ENCODE peak calls at places on chromosomes 16 and 17, in seven cellular contexts. C is left ventricle myocardium inferior, U is mucosa of descending colon, D is heart left ventricle, K is AG09319, B is pancreas, W is esophagus squamous epithelium. V is an unnamed sample.

GRCh38 chr16:68792465-68793324 is 50.6 kb upstream of the TANGO6 start:
- DNase-seq in C (no peak), U (no peak), D (no peak), K (no peak), B (peak), W (no peak), V (peak)

GRCh38 chr17:49344914-49345313 is 17.1 kb downstream of the ZNF652 start:
- DNase-seq in C (no peak), U (no peak), D (no peak), K (no peak), B (no peak), W (no peak), V (no peak)

GRCh38 chr16:19265531-19265930 is 20.0 kb upstream of the CLEC19A start:
- DNase-seq in C (no peak), U (no peak), D (no peak), K (no peak), B (no peak), W (no peak), V (no peak)

GRCh38 chr16:24670623-24671454 is 58.6 kb upstream of the TNRC6A start:
- DNase-seq in C (peak), U (peak), D (peak), K (peak), B (peak), W (no peak), V (peak)

GRCh38 chr17:11950771-11951519 is 46.3 kb downstream of the ZNF18 start:
- DNase-seq in C (no peak), U (no peak), D (no peak), K (no peak), B (no peak), W (no peak), V (no peak)

GRCh38 chr16:82366462-82366861 is 196.4 kb upstream of the MPHOSPH6 start:
- DNase-seq in C (no peak), U (no peak), D (no peak), K (no peak), B (no peak), W (no peak), V (no peak)

GRCh38 chr16:66906916-66907836 is 11.5 kb downstream of the CDH16 start:
- DNase-seq in C (no peak), U (no peak), D (no peak), K (no peak), B (no peak), W (no peak), V (no peak)

GRCh38 chr17:15464629-15465028 is 2.8 kb downstream of the CDRT4 start:
- DNase-seq in C (no peak), U (no peak), D (no peak), K (no peak), B (no peak), W (no peak), V (no peak)

GRCh38 chr17:39603304-39604016 is 4.3 kb downstream of the NEUROD2 start:
- DNase-seq in C (no peak), U (no peak), D (no peak), K (no peak), B (no peak), W (no peak), V (no peak)

GRCh38 chr16:8868272-8869211 is at the start of gene CARHSP1:
- DNase-seq in C (peak), U (peak), D (peak), K (peak), B (peak), W (peak), V (no peak)

GRCh38 chr16:85289760-85290625 is 177.7 kb upstream of the CIBAR2 start:
- DNase-seq in C (no peak), U (no peak), D (no peak), K (no peak), B (no peak), W (no peak), V (no peak)
- TF ChIP-seq CTCF in C (no peak), U (no peak), D (no peak), K (no peak), B (no peak), W (no peak), V (no peak)

DNA sequence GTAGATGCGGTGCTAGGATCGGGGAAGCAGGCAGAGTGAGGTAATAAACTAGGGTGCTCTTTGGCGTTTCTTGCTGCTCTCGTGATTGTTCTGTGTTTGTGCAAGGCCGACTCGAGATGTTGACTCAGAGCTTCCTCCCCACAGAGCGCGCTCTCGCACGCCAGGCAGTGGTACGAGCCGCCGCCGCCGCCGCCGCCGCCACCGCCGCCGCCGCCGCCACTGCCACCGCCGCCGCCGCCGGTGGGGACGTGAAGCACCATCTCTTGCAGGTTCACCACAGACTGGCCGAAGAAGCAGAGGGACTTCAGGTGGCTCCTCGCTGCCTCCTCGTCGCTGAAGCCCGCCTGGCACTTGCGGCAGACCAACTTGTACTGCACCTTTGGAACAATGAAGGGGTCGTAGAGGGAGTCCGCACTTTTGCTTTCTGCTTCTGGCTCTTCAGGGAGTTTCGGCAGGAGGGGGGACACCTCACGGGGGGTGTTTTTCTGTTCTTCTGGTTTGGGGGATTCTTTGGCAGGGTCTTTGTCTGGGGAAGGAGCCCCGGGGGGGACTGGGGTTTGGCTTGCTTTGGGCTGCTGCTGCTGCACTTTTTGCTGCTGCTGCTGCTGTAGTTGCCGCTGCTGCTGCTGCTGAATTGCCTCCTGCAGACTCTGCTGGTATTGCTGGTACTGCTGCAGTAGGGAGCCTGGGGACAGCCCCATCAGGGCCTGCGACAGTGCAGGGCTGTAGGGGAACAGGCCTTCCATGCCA is 260.2 kb downstream of the ZFHX3 start:
- DNase-seq in C (peak), U (peak), D (peak), K (peak), B (no peak), W (no peak), V (peak)
- TF ChIP-seq CTCF in C (no peak), U (no peak), D (no peak), K (no peak), B (no peak), W (no peak), V (no peak)

GRCh38 chr17:76558210-76559095 is 18.6 kb downstream of the PRCD start:
- DNase-seq in C (no peak), U (no peak), D (no peak), K (no peak), B (no peak), W (no peak), V (no peak)
- TF ChIP-seq CTCF in C (peak), U (no peak), D (peak), K (peak), B (peak), W (peak), V (peak)

DNA sequence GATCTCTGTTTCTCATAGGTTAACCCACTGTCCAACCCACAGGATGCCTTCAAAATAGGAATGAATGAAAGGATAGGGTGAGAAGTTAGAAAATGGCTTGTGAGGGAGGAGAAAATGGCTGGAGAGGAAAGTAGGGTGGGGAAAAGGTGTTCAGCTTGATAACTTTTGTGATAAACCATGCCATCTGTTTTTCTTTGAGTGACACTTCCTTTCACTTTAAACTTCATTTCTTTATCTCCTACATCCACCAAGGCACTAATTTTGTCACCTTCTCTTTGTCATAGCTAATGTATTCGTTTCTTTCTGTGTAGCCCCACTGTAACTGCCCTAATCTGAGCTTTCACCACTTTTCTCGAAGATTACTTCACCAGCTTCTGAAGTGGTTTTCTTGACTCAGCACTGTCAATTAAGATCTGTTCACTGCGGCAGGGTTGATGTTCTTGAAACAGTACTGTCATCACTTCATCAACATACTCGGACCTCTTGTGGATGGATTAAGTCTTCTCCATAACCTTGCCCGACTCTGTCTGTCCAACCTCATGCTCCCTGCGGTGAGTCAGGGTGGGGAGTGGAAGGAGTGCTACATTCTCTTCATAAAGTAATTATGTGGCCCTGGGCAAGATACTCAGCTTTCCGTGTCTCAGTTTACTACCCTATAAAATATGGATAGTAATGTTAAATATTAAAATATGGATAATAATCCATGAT is 5.5 kb upstream of the KRT10 start:
- DNase-seq in C (no peak), U (no peak), D (no peak), K (no peak), B (no peak), W (no peak), V (no peak)
- TF ChIP-seq CTCF in C (no peak), U (no peak), D (no peak), K (no peak), B (no peak), W (no peak), V (no peak)

DNA sequence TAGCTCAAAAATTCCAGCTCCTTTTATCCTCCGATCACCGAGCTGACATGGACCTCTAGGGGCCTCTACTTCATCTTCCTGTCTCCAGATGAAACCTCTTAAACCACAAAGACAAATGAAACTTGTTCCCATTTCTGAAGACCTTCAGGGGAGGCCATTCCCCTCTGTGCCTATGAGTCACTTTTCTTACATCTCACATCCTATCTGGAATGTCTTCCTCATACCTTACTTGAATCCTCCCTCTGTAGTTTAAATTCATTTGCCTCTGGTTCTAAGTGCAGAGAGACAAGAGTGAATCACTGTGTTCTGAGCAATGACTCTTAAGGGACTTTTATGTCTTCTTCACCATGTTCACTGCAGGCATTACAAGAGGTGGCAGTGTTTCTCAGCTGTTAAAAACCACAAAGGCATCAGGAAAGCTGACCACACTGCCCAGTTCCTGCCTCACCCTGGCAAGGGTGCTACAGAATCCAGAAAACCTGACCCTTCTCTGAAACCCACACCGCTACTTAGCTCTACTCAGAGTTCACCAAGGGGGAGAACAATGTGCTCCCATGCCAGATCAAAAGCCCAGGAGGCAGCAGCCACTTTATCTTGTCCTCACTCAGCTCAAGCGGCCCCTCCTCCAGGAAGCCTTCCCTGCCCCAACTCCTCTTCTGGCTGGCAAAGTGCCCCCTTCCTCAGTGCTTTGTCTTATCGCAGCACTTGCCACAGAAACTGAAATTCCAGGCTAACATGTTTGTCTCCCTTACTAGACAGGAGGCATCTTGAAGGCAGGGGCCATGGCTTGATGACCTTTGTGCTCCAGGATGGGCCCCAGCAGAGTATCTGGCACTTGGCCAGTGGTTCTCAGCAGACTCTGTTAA is 6.4 kb downstream of the CUEDC1 start:
- DNase-seq in C (no peak), U (no peak), D (peak), K (no peak), B (peak), W (no peak), V (peak)
- TF ChIP-seq CTCF in C (no peak), U (no peak), D (no peak), K (no peak), B (no peak), W (no peak), V (peak)

GRCh38 chr16:29821663-29822115 is 1.4 kb downstream of the MVP start:
- DNase-seq in C (no peak), U (peak), D (peak), K (no peak), B (no peak), W (no peak), V (no peak)

GRCh38 chr16:29820730-29821662 is 734 bp downstream of the MVP start:
- DNase-seq in C (no peak), U (peak), D (peak), K (no peak), B (peak), W (no peak), V (no peak)

GRCh38 chr16:29820271-29820701 is at the start of gene MVP:
- DNase-seq in C (peak), U (peak), D (peak), K (no peak), B (peak), W (no peak), V (no peak)

GRCh38 chr16:29818082-29818481 is 2.1 kb downstream of the PAGR1 start:
- DNase-seq in C (no peak), U (no peak), D (no peak), K (no peak), B (no peak), W (no peak), V (no peak)

DNA sequence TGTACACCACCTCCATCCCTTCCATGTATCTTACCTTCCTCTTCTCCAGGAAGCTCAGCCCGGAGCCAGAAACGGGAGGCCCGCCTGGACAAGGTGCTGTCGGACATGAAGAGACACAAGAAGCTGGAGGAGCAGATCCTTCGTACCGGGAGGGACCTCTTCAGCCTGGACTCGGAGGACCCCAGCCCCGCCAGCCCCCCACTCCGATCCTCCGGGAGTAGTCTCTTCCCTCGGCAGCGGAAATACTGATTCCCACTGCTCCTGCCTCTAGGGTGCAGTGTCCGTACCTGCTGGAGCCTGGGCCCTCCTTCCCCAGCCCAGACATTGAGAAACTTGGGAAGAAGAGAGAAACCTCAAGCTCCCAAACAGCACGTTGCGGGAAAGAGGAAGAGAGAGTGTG is 756 bp upstream of the MVP start:
- DNase-seq in C (no peak), U (peak), D (no peak), K (no peak), B (no peak), W (no peak), V (no peak)
- TF ChIP-seq CTCF in C (no peak), U (peak), D (no peak), K (no peak), B (no peak), W (peak), V (peak)

GRCh38 chr16:2973081-2973480 is 3.9 kb downstream of the PAQR4 start:
- DNase-seq in C (no peak), U (no peak), D (no peak), K (no peak), B (no peak), W (no peak), V (no peak)

GRCh38 chr16:2970563-2970962 is 1.4 kb downstream of the PAQR4 start:
- DNase-seq in C (no peak), U (no peak), D (no peak), K (no peak), B (no peak), W (no peak), V (no peak)

GRCh38 chr16:2971985-2972784 is 3.0 kb downstream of the PAQR4 start:
- DNase-seq in C (no peak), U (no peak), D (no peak), K (no peak), B (no peak), W (no peak), V (no peak)

GRCh38 chr16:2969545-2970521 is 685 bp downstream of the PAQR4 start:
- DNase-seq in C (peak), U (peak), D (peak), K (no peak), B (peak), W (no peak), V (no peak)

DNA sequence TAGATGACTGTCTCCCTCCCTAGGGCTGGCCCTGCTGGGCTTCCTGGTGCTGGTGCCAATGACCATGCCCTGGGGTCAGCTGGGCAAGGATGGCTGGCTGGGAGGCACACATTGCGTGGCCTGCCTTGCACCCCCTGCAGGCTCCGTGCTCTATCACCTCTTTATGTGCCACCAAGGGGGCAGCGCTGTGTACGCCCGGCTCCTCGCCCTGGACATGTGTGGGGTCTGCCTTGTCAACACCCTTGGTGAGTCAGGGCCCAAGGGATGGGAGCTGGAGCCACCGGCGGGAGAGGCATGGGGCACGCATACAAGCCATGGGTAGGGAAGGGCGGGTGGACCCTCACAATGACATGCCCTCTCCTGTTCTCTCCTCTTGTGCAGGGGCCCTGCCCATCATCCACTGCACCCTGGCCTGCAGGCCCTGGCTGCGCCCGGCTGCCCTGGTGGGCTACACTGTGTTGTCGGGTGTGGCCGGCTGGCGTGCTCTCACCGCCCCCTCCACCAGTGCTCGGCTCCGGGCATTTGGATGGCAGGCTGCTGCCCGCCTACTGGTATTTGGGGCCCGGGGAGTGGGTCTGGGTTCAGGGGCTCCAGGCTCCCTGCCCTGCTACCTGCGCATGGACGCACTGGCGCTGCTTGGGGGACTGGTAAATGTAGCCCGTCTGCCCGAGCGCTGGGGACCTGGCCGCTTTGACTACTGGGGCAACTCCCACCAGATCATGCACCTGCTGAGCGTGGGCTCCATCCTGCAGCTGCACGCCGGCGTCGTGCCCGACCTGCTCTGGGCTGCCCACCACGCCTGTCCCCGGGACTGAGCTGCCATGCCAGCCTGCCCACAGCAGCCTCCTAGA is 2.2 kb downstream of the PAQR4 start:
- DNase-seq in C (no peak), U (no peak), D (no peak), K (no peak), B (no peak), W (no peak), V (no peak)
- TF ChIP-seq CTCF in C (no peak), U (no peak), D (no peak), K (no peak), B (no peak), W (no peak), V (no peak)

DNA sequence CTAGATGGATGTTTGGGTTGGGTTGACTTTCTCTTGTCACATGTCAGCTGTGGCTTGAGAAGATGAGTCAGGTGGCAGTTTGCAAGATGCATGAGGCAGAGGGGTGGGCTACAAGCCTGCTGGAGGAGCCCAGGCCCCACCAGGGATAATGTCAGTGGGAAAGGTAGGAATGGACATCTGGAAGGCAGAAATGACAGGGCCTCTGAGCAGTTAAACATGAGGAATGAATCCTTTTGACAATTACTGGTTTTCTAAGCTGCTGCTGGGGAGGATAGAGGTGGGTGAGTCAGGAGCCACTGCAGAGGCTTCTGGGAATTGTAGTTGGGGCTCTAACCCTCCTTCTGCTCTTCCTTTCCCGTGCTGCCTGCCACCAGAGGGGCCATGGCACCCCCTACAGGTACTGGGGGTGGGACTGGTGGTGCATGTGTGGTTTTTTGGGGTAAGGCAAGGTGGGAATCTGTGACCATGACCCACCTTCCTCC is 15.7 kb downstream of the SLC52A1 start:
- DNase-seq in C (no peak), U (no peak), D (no peak), K (no peak), B (no peak), W (no peak), V (no peak)
- TF ChIP-seq CTCF in C (no peak), U (no peak), D (no peak), K (no peak), B (no peak), W (no peak), V (no peak)